ENCODE peak calls at places on chromosomes 5 and 9, in nine cellular contexts. One of them, this sample, is unnamed.
A peak's percentile ranks its signal among the peaks of the same experiment; 100 is the strongest.

GRCh38 chr5:142977363-142978051 is 207.3 kb downstream of the ARHGAP26 start:
- DNase-seq in nephron progenitor cell: no peak
- DNase-seq in fibroblast of mammary gland: peak; percentile 88
- DNase-seq in mucosa of descending colon: no peak
- DNase-seq in sigmoid colon: no peak
- DNase-seq in GM12865: peak; percentile 77
- DNase-seq in epithelial cell of proximal tubule: peak; percentile 78
- DNase-seq in cardiac fibroblast: peak; percentile 87
- DNase-seq in IMR-90: peak; percentile 94
- DNase-seq in this sample: no peak

GRCh38 chr9:94937214-94937903 is 210.9 kb downstream of the AOPEP start:
- DNase-seq in nephron progenitor cell: no peak
- DNase-seq in fibroblast of mammary gland: peak; percentile 95
- DNase-seq in mucosa of descending colon: no peak
- DNase-seq in sigmoid colon: no peak
- DNase-seq in GM12865: no peak
- DNase-seq in epithelial cell of proximal tubule: no peak
- DNase-seq in cardiac fibroblast: peak; percentile 90
- DNase-seq in IMR-90: peak; percentile 98
- DNase-seq in this sample: no peak

GRCh38 chr9:20804476-20805253 is 120.6 kb downstream of the FOCAD start:
- DNase-seq in nephron progenitor cell: no peak
- DNase-seq in fibroblast of mammary gland: no peak
- DNase-seq in mucosa of descending colon: no peak
- DNase-seq in sigmoid colon: no peak
- DNase-seq in GM12865: no peak
- DNase-seq in epithelial cell of proximal tubule: no peak
- DNase-seq in cardiac fibroblast: peak; percentile 18
- DNase-seq in IMR-90: no peak
- DNase-seq in this sample: no peak

GRCh38 chr5:114782869-114783268 is 386.8 kb downstream of the TRIM36 start:
- DNase-seq in nephron progenitor cell: no peak
- DNase-seq in fibroblast of mammary gland: peak; percentile 21
- DNase-seq in mucosa of descending colon: no peak
- DNase-seq in sigmoid colon: no peak
- DNase-seq in GM12865: no peak
- DNase-seq in epithelial cell of proximal tubule: no peak
- DNase-seq in cardiac fibroblast: no peak
- DNase-seq in IMR-90: no peak
- DNase-seq in this sample: no peak

GRCh38 chr5:172418847-172419810 is 35.2 kb downstream of the SH3PXD2B start:
- DNase-seq in nephron progenitor cell: no peak
- DNase-seq in fibroblast of mammary gland: peak; percentile 77
- DNase-seq in mucosa of descending colon: no peak
- DNase-seq in sigmoid colon: peak; percentile 89
- DNase-seq in GM12865: no peak
- DNase-seq in epithelial cell of proximal tubule: no peak
- DNase-seq in cardiac fibroblast: no peak
- DNase-seq in IMR-90: no peak
- DNase-seq in this sample: no peak

GRCh38 chr9:132288956-132289355 is 65.8 kb downstream of the SETX start:
- DNase-seq in nephron progenitor cell: no peak
- DNase-seq in fibroblast of mammary gland: no peak
- DNase-seq in mucosa of descending colon: no peak
- DNase-seq in sigmoid colon: no peak
- DNase-seq in GM12865: no peak
- DNase-seq in epithelial cell of proximal tubule: no peak
- DNase-seq in cardiac fibroblast: peak; percentile 17
- DNase-seq in IMR-90: peak; percentile 35
- DNase-seq in this sample: no peak

GRCh38 chr9:137466041-137466799 is 7.1 kb upstream of the NSMF start:
- DNase-seq in nephron progenitor cell: no peak
- DNase-seq in fibroblast of mammary gland: no peak
- DNase-seq in mucosa of descending colon: no peak
- DNase-seq in sigmoid colon: no peak
- DNase-seq in GM12865: no peak
- DNase-seq in epithelial cell of proximal tubule: no peak
- DNase-seq in cardiac fibroblast: no peak
- DNase-seq in IMR-90: no peak
- DNase-seq in this sample: no peak

GRCh38 chr9:38039090-38039906 is 29.7 kb downstream of the SHB start:
- DNase-seq in nephron progenitor cell: peak; percentile 27
- DNase-seq in fibroblast of mammary gland: no peak
- DNase-seq in mucosa of descending colon: no peak
- DNase-seq in sigmoid colon: no peak
- DNase-seq in GM12865: no peak
- DNase-seq in epithelial cell of proximal tubule: no peak
- DNase-seq in cardiac fibroblast: peak; percentile 76
- DNase-seq in IMR-90: peak; percentile 48
- DNase-seq in this sample: no peak

GRCh38 chr9:26809795-26810194 is 82.8 kb downstream of the CAAP1 start:
- DNase-seq in nephron progenitor cell: no peak
- DNase-seq in fibroblast of mammary gland: peak; percentile 98
- DNase-seq in mucosa of descending colon: no peak
- DNase-seq in sigmoid colon: no peak
- DNase-seq in GM12865: no peak
- DNase-seq in epithelial cell of proximal tubule: peak; percentile 80
- DNase-seq in cardiac fibroblast: peak; percentile 50
- DNase-seq in IMR-90: peak; percentile 58
- DNase-seq in this sample: no peak

GRCh38 chr9:112074250-112075008 is 100.7 kb downstream of the SUSD1 start:
- DNase-seq in nephron progenitor cell: peak; percentile 56
- DNase-seq in fibroblast of mammary gland: peak; percentile 96
- DNase-seq in mucosa of descending colon: no peak
- DNase-seq in sigmoid colon: peak; percentile 79
- DNase-seq in GM12865: peak; percentile 87
- DNase-seq in epithelial cell of proximal tubule: peak; percentile 88
- DNase-seq in cardiac fibroblast: peak; percentile 99
- DNase-seq in IMR-90: peak; percentile 98
- DNase-seq in this sample: no peak

GRCh38 chr5:60436518-60436917 is 263.4 kb downstream of the DEPDC1B start:
- DNase-seq in nephron progenitor cell: no peak
- DNase-seq in fibroblast of mammary gland: no peak
- DNase-seq in mucosa of descending colon: no peak
- DNase-seq in sigmoid colon: no peak
- DNase-seq in GM12865: peak; percentile 48
- DNase-seq in epithelial cell of proximal tubule: peak; percentile 1
- DNase-seq in cardiac fibroblast: no peak
- DNase-seq in IMR-90: no peak
- DNase-seq in this sample: no peak

GRCh38 chr9:95004452-95005275 is 278.2 kb downstream of the AOPEP start:
- DNase-seq in nephron progenitor cell: peak; percentile 69
- DNase-seq in fibroblast of mammary gland: no peak
- DNase-seq in mucosa of descending colon: peak; percentile 82
- DNase-seq in sigmoid colon: peak; percentile 83
- DNase-seq in GM12865: peak; percentile 38
- DNase-seq in epithelial cell of proximal tubule: no peak
- DNase-seq in cardiac fibroblast: peak; percentile 55
- DNase-seq in IMR-90: no peak
- DNase-seq in this sample: no peak

GRCh38 chr9:91948423-91949292 is 1.4 kb downstream of the ROR2 start:
- DNase-seq in nephron progenitor cell: peak; percentile 76
- DNase-seq in fibroblast of mammary gland: peak; percentile 51
- DNase-seq in mucosa of descending colon: peak; percentile 78
- DNase-seq in sigmoid colon: peak; percentile 92
- DNase-seq in GM12865: no peak
- DNase-seq in epithelial cell of proximal tubule: no peak
- DNase-seq in cardiac fibroblast: peak; percentile 72
- DNase-seq in IMR-90: peak; percentile 57
- DNase-seq in this sample: peak; percentile 82

GRCh38 chr9:96607971-96608370 is 11.7 kb downstream of the CDC14B start:
- DNase-seq in nephron progenitor cell: no peak
- DNase-seq in fibroblast of mammary gland: peak; percentile 40
- DNase-seq in mucosa of descending colon: no peak
- DNase-seq in sigmoid colon: no peak
- DNase-seq in GM12865: no peak
- DNase-seq in epithelial cell of proximal tubule: no peak
- DNase-seq in cardiac fibroblast: no peak
- DNase-seq in IMR-90: no peak
- DNase-seq in this sample: no peak

GRCh38 chr9:71487046-71487445 is 281.3 kb downstream of the CEMIP2 start:
- DNase-seq in nephron progenitor cell: no peak
- DNase-seq in fibroblast of mammary gland: peak; percentile 59
- DNase-seq in mucosa of descending colon: no peak
- DNase-seq in sigmoid colon: no peak
- DNase-seq in GM12865: no peak
- DNase-seq in epithelial cell of proximal tubule: no peak
- DNase-seq in cardiac fibroblast: no peak
- DNase-seq in IMR-90: no peak
- DNase-seq in this sample: no peak

GRCh38 chr9:971901-972511 is 4.4 kb upstream of the DMRT3 start:
- DNase-seq in nephron progenitor cell: peak; percentile 78
- DNase-seq in fibroblast of mammary gland: no peak
- DNase-seq in mucosa of descending colon: peak; percentile 70
- DNase-seq in sigmoid colon: no peak
- DNase-seq in GM12865: no peak
- DNase-seq in epithelial cell of proximal tubule: no peak
- DNase-seq in cardiac fibroblast: no peak
- DNase-seq in IMR-90: no peak
- DNase-seq in this sample: no peak

GRCh38 chr5:126354012-126354856 is 69.0 kb upstream of the GRAMD2B start:
- DNase-seq in nephron progenitor cell: no peak
- DNase-seq in fibroblast of mammary gland: peak; percentile 97
- DNase-seq in mucosa of descending colon: no peak
- DNase-seq in sigmoid colon: no peak
- DNase-seq in GM12865: peak; percentile 51
- DNase-seq in epithelial cell of proximal tubule: peak; percentile 73
- DNase-seq in cardiac fibroblast: peak; percentile 96
- DNase-seq in IMR-90: peak; percentile 98
- DNase-seq in this sample: no peak
- TF ChIP-seq CTCF in nephron progenitor cell: peak; percentile 37
- TF ChIP-seq CTCF in fibroblast of mammary gland: peak; percentile 44
- TF ChIP-seq CTCF in mucosa of descending colon: no peak
- TF ChIP-seq CTCF in sigmoid colon: peak; percentile 43
- TF ChIP-seq CTCF in GM12865: peak; percentile 46
- TF ChIP-seq CTCF in epithelial cell of proximal tubule: peak; percentile 59
- TF ChIP-seq CTCF in cardiac fibroblast: no peak
- TF ChIP-seq CTCF in IMR-90: peak; percentile 79
- TF ChIP-seq CTCF in this sample: peak; percentile 76

DNA sequence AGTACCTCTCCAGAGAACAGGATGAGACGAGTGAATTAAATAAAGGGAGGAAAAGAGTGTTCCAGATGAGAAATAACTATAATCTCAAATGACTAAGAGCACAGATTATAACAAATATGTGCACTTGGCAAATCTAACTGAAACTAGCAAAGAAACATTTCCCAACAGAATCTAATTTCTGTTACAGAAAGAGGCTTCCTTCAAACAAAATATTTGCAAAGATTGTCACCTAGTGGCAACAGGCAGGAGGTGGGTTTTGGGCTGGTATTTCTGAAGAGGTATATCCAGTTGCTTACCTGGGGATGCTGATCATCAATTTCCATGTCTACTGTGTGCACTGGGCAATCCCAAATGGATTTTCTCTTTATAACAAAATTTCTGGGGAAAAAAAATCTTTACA is 5.6 kb upstream of the SPDL1 start:
- DNase-seq in nephron progenitor cell: no peak
- DNase-seq in fibroblast of mammary gland: peak; percentile 70
- DNase-seq in mucosa of descending colon: no peak
- DNase-seq in sigmoid colon: no peak
- DNase-seq in GM12865: peak; percentile 23
- DNase-seq in epithelial cell of proximal tubule: no peak
- DNase-seq in cardiac fibroblast: peak; percentile 78
- DNase-seq in IMR-90: no peak
- DNase-seq in this sample: no peak
- TF ChIP-seq CTCF in nephron progenitor cell: peak; percentile 45
- TF ChIP-seq CTCF in fibroblast of mammary gland: peak; percentile 80
- TF ChIP-seq CTCF in mucosa of descending colon: no peak
- TF ChIP-seq CTCF in sigmoid colon: no peak
- TF ChIP-seq CTCF in GM12865: peak; percentile 46
- TF ChIP-seq CTCF in epithelial cell of proximal tubule: peak; percentile 48
- TF ChIP-seq CTCF in cardiac fibroblast: peak; percentile 59
- TF ChIP-seq CTCF in IMR-90: peak; percentile 35
- TF ChIP-seq CTCF in this sample: peak; percentile 61

GRCh38 chr5:17151686-17152085 is 65.7 kb upstream of the BASP1 start:
- DNase-seq in nephron progenitor cell: peak; percentile 9
- DNase-seq in fibroblast of mammary gland: no peak
- DNase-seq in mucosa of descending colon: no peak
- DNase-seq in sigmoid colon: no peak
- DNase-seq in GM12865: no peak
- DNase-seq in epithelial cell of proximal tubule: no peak
- DNase-seq in cardiac fibroblast: no peak
- DNase-seq in IMR-90: peak; percentile 40
- DNase-seq in this sample: no peak
- TF ChIP-seq CTCF in nephron progenitor cell: no peak
- TF ChIP-seq CTCF in fibroblast of mammary gland: no peak
- TF ChIP-seq CTCF in mucosa of descending colon: no peak
- TF ChIP-seq CTCF in sigmoid colon: no peak
- TF ChIP-seq CTCF in GM12865: no peak
- TF ChIP-seq CTCF in epithelial cell of proximal tubule: no peak
- TF ChIP-seq CTCF in cardiac fibroblast: no peak
- TF ChIP-seq CTCF in IMR-90: no peak
- TF ChIP-seq CTCF in this sample: no peak

GRCh38 chr5:33808699-33809098 is 83.1 kb downstream of the ADAMTS12 start:
- DNase-seq in nephron progenitor cell: no peak
- DNase-seq in fibroblast of mammary gland: no peak
- DNase-seq in mucosa of descending colon: no peak
- DNase-seq in sigmoid colon: no peak
- DNase-seq in GM12865: no peak
- DNase-seq in epithelial cell of proximal tubule: no peak
- DNase-seq in cardiac fibroblast: no peak
- DNase-seq in IMR-90: no peak
- DNase-seq in this sample: no peak
- TF ChIP-seq CTCF in nephron progenitor cell: no peak
- TF ChIP-seq CTCF in fibroblast of mammary gland: no peak
- TF ChIP-seq CTCF in mucosa of descending colon: no peak
- TF ChIP-seq CTCF in sigmoid colon: no peak
- TF ChIP-seq CTCF in GM12865: no peak
- TF ChIP-seq CTCF in epithelial cell of proximal tubule: no peak
- TF ChIP-seq CTCF in cardiac fibroblast: no peak
- TF ChIP-seq CTCF in IMR-90: no peak
- TF ChIP-seq CTCF in this sample: no peak